ENCODE peak calls at places on chromosomes 2 and 18, in seven cellular contexts. T is GM12878, Z is astrocyte, J is esophagus squamous epithelium, P is adrenal gland, Q is H9, X is prostate gland. N is an unnamed sample. For H3K4me1 and H3K9me3, the result is how much of the 10 kb centered on the place peaks cover.

GRCh38 chr2:182891611-182892010 is 25.2 kb upstream of the FRZB start:
- DNase-seq in P (no peak), J (no peak), Z (no peak), Q (no peak), T (no peak), X (no peak), N (no peak)

GRCh38 chr2:191255756-191256312 is 10.6 kb downstream of the MYO1B start:
- DNase-seq in Q (no peak), P (no peak), T (no peak), X (no peak), J (no peak), Z (peak), N (no peak)

GRCh38 chr2:127454595-127455565 is 36.7 kb downstream of the PROC start:
- DNase-seq in Q (no peak), J (no peak), P (no peak), X (no peak), Z (no peak), T (no peak), N (no peak)

GRCh38 chr2:186995092-186995491 is 146.1 kb upstream of the ZSWIM2 start:
- DNase-seq in T (no peak), J (no peak), Q (no peak), X (no peak), Z (peak), P (no peak), N (no peak)

GRCh38 chr2:136696438-136696837 is 68.9 kb upstream of the THSD7B start:
- DNase-seq in J (no peak), Z (no peak), X (no peak), T (no peak), P (no peak), Q (no peak), N (no peak)

GRCh38 chr2:54988612-54989011 is 61.6 kb downstream of the RTN4 start:
- DNase-seq in T (no peak), J (no peak), X (no peak), Q (no peak), P (no peak), Z (no peak), N (no peak)

GRCh38 chr2:11744631-11745394 is 1.6 kb upstream of the LPIN1 start:
- DNase-seq in Q (peak), P (no peak), J (no peak), Z (peak), X (no peak), T (no peak), N (peak)

GRCh38 chr2:103963331-103963730 is 890.6 kb upstream of the POU3F3 start:
- DNase-seq in Q (no peak), X (no peak), T (no peak), Z (no peak), J (no peak), P (no peak), N (no peak)

GRCh38 chr18:34965108-34965507 is 76.1 kb upstream of the MAPRE2 start:
- DNase-seq in Q (no peak), P (no peak), X (no peak), Z (no peak), J (no peak), T (no peak), N (no peak)

GRCh38 chr2:64463784-64464183 is 9.8 kb downstream of the LGALSL start:
- DNase-seq in Q (no peak), P (peak), J (no peak), T (no peak), Z (peak), X (no peak), N (peak)

GRCh38 chr18:39647627-39648502 is 2082.3 kb upstream of the CELF4 start:
- DNase-seq in Z (peak), J (no peak), T (no peak), X (no peak), Q (no peak), P (no peak), N (no peak)

GRCh38 chr18:43393174-43393573 is 115.9 kb upstream of the SYT4 start:
- DNase-seq in P (no peak), T (no peak), Q (no peak), Z (peak), J (no peak), X (no peak), N (no peak)

GRCh38 chr2:1051585-1051984 is 100.9 kb downstream of the SNTG2 start:
- DNase-seq in X (no peak), Z (no peak), P (no peak), Q (no peak), J (no peak), T (no peak), N (no peak)

GRCh38 chr18:45752681-45753080 is 28.7 kb downstream of the SLC14A1 start:
- DNase-seq in J (no peak), Q (no peak), X (no peak), P (no peak), T (no peak), Z (no peak), N (no peak)

GRCh38 chr2:227804970-227805369 is 8.7 kb upstream of the CCL20 start:
- DNase-seq in P (no peak), X (no peak), Q (no peak), T (no peak), J (no peak), Z (no peak), N (no peak)

DNA sequence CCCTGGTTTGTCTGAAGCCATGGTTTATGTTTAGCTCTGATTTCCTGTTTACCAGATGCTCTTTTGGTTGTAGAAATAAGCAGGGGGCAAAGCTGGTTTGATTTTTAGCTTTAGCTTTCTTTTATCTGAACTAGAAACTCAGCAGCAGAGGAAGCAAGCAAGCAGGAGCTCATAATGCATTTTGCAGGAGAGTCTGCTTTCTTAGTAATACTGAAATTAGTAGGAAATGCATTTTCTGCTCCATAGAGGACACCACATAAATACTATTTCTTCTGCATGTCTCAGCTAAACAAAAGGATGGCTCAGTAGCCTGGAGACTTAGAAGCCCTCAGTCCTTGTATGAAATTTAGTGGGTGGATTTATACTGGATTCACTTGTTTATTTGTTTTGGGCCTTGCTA is 23.1 kb downstream of the DGUOK start:
- DNase-seq in Q (no peak), P (no peak), T (no peak), Z (no peak), J (no peak), X (no peak), N (no peak)
- H3K4me1 ChIP-seq in Q (under half), P (under half), T (under half), Z (under half), J (under half), X (under half), N (under half)

GRCh38 chr2:80737047-80737446 is 432.5 kb upstream of the LRRTM1 start:
- DNase-seq in X (no peak), P (no peak), J (no peak), T (peak), Q (no peak), Z (no peak), N (no peak)
- H3K9me3 ChIP-seq in X (under half), P (under half), J (under half), T (under half), Q (under half), Z (under half), N (under half)

GRCh38 chr2:9428965-9429577 is 5.6 kb downstream of the CPSF3 start:
- DNase-seq in J (no peak), P (no peak), X (no peak), Z (no peak), Q (no peak), T (no peak), N (no peak)

GRCh38 chr2:9424447-9425164 is 1.2 kb downstream of the CPSF3 start:
- DNase-seq in T (no peak), Z (no peak), P (no peak), Q (no peak), X (no peak), J (no peak), N (no peak)

GRCh38 chr2:9434484-9434883 is 11.0 kb downstream of the CPSF3 start:
- DNase-seq in J (no peak), Z (no peak), T (no peak), P (no peak), Q (no peak), X (no peak), N (no peak)

GRCh38 chr2:9430316-9431293 is 7.2 kb downstream of the CPSF3 start:
- DNase-seq in P (no peak), X (no peak), Z (peak), Q (no peak), J (no peak), T (no peak), N (no peak)
- H3K27ac ChIP-seq in P (peak), X (no peak), Z (no peak), Q (no peak), J (no peak), T (no peak), N (no peak)

GRCh38 chr2:144507441-144508161 is 12.3 kb downstream of the ZEB2 start:
- DNase-seq in P (no peak), T (no peak), X (no peak), J (no peak), Q (no peak), Z (no peak), N (no peak)
- H3K4me1 ChIP-seq in P (half or more), T (under half), X (under half), J (under half), Q (under half), Z (under half), N (under half)

DNA sequence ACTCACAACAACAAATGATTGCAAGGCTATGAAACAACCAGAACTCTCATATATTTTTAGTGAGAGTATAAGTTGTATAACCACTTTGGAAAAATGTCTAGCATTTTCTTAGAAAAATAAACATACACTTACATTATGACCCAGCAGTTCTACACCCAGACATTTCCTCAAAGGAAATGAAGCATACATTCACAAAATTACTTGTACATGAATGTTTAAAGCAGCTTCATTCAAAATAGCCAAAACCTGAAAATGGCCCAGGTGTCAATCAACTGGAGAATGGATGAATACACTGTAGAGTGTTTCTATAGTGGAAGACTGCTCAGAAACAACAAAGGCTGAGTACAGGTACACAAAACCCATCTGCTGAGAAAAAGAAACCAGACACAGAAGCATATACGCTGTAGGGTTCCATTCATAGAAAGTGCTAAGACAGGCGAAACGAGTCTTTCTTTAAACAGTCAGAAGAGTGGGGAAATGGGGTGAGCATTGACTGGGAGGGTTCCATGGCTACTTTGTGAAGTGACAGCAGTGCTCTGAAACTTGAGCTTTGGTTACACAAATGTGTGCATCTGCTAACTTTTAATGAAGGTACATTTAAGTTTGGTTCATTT is 799.0 kb downstream of the DCDC2C start:
- DNase-seq in Q (no peak), J (no peak), T (no peak), P (no peak), X (no peak), Z (no peak), N (no peak)
- H3K9me3 ChIP-seq in Q (under half), J (under half), T (under half), P (under half), X (under half), Z (under half), N (under half)

DNA sequence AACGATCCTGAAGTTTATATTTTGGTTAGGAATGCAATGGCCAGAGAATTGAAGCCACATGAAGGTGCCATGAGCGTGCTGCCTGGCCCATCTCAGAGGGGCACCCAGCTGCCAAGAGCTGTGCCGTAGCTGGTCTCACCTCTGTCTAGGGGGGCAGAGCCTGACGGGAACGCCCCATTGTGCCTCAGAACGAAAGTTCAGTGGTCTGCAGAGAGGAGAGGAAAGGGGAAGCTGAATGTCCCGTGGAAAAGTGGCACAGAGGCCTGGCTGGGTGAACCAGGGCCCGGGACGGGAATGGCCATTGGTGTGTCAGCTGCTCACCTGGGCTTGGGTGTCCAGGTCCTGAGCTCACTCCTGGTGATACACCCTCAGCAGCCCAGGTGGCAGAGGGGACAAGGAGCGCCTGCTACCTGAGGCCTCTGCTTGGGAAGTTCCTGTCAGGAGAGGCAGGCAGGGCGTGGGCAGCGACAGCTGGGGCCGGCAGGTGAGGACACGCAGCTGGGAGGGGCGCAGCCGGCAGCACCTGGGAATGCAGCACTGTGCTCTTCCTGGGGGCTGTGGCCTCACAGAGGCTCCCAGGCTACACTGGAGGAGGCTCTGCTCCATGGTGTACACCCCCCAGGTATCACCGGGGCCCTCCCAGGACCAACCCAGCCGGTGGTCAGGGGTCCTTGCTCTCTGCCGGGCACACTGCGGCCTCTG is 67.3 kb downstream of the PARD6G start:
- DNase-seq in Q (no peak), Z (no peak), J (no peak), X (peak), T (no peak), P (no peak), N (no peak)
- H3K27ac ChIP-seq in Q (no peak), Z (no peak), J (peak), X (no peak), T (no peak), P (no peak), N (no peak)

DNA sequence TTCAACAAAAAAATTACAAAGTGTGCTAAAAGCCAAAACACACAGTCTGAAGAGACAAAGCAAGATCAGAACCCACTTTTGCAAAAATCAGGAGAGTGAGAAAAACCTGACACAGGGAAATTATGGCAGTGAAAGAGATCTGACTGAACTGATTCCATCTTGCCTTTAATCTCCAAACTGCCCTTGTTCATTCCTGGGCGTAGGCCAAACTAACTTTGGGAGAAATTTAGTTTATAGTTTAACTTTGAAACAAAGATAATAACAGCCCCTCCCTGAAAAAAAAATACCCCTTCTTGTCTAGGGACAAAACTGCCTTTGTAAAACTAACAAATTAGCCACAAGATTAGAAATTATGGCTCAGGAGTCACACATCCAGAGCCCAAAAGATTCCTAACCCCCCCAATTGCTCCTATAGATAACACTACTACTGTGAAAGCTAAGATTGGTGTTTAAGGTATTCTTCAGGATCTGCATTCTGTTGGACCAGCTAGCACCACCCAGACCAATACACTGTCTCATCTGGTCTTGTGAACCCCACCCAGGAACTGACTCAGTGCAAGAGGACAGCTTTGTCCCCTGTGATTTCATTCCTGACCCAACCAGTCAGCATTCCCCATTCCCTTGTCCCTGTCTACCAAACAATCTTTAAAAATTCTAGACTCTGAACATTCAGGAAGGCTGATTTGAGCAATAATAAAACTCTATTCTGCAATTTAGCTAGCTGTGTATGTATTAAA is 226.1 kb upstream of the SH3BP4 start:
- DNase-seq in Z (peak), T (no peak), Q (no peak), X (no peak), P (no peak), J (no peak), N (no peak)
- H3K4me1 ChIP-seq in Z (under half), T (under half), Q (under half), X (under half), P (under half), J (under half), N (under half)

DNA sequence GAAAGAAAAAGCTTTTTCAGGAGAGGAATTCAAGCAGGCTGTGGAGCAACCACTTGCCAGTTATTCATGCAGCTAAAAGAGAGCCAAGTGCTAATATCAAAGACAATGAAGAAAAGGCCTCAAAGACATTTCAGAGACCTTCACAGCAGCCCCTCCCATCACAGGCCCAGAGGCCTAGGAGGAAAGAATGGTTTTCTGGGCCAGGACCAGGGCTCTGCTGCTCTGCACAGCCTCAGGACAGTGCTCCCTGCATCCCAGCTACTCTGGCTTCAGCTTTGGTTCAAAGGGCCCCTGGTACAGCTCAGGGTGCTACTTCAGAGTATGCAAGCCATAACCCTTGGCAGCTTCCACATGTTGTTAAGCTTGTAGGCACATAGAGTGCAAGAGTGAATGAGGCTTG is 119.5 kb downstream of the MSTN start:
- DNase-seq in Z (no peak), J (no peak), T (no peak), X (no peak), Q (no peak), P (no peak), N (no peak)
- H3K9me3 ChIP-seq in Z (under half), J (under half), T (under half), X (under half), Q (under half), P (under half), N (half or more)

GRCh38 chr2:23697676-23698075 is 229.2 kb downstream of the ATAD2B start:
- DNase-seq in T (no peak), J (no peak), X (no peak), Z (peak), Q (no peak), P (peak), N (no peak)
- H3K27ac ChIP-seq in T (no peak), J (peak), X (no peak), Z (no peak), Q (no peak), P (peak), N (peak)